ENCODE peak calls at places on chromosome 22, in four cellular contexts. F is HTR-8/SVneo, Z is fibroblast of mammary gland, G is RWPE1. J is an unnamed sample.

GRCh38 chr22:41906822-41907221 is 8.1 kb downstream of the SHISA8 start:
- DNase-seq in F (no peak), Z (no peak), G (no peak), J (no peak)

GRCh38 chr22:22916952-22917290 is 29.3 kb downstream of the IGLL5 start:
- DNase-seq in F (no peak), Z (no peak), G (no peak), J (no peak)

GRCh38 chr22:21909871-21910270 is 42.4 kb upstream of the MAPK1 start:
- DNase-seq in F (no peak), Z (no peak), G (no peak), J (no peak)

GRCh38 chr22:44915441-44915840 is 94.4 kb downstream of the PHF21B start:
- DNase-seq in F (no peak), Z (no peak), G (no peak), J (no peak)

GRCh38 chr22:20021196-20022181 is 579 bp downstream of the TANGO2 start:
- DNase-seq in F (no peak), Z (peak), G (no peak), J (peak)

GRCh38 chr22:39257522-39258475 is 13.0 kb upstream of the PDGFB start:
- DNase-seq in F (no peak), Z (no peak), G (no peak), J (no peak)

GRCh38 chr22:37300551-37301017 is 18.3 kb downstream of the CYTH4 start:
- DNase-seq in F (no peak), Z (no peak), G (no peak), J (no peak)

GRCh38 chr22:19800761-19801244 is 40.2 kb downstream of the TBX1 start:
- DNase-seq in F (peak), Z (peak), G (no peak), J (no peak)

GRCh38 chr22:17013396-17014100 is 5.5 kb upstream of the GAB4 start:
- DNase-seq in F (no peak), Z (no peak), G (no peak), J (no peak)

GRCh38 chr22:17806437-17806836 is 32.2 kb upstream of the BID start:
- DNase-seq in F (no peak), Z (no peak), G (no peak), J (no peak)

GRCh38 chr22:37790234-37790633 is 17.5 kb upstream of the GCAT start:
- DNase-seq in F (no peak), Z (no peak), G (no peak), J (no peak)

GRCh38 chr22:39236321-39237275 is 8.2 kb downstream of the PDGFB start:
- DNase-seq in F (no peak), Z (no peak), G (no peak), J (no peak)

GRCh38 chr22:23534201-23534850 is 45.8 kb downstream of the IGLL1 start:
- DNase-seq in F (no peak), Z (no peak), G (no peak), J (no peak)

GRCh38 chr22:29148826-29149225 is 56.9 kb upstream of the EMID1 start:
- DNase-seq in F (no peak), Z (no peak), G (no peak), J (no peak)

GRCh38 chr22:24066260-24066659 is 55.2 kb downstream of the CABIN1 start:
- DNase-seq in F (no peak), Z (no peak), G (no peak), J (no peak)

GRCh38 chr22:23053051-23053707 is 17.1 kb upstream of the GNAZ start:
- DNase-seq in F (no peak), Z (no peak), G (no peak), J (no peak)

GRCh38 chr22:20238567-20239062 is 29.5 kb downstream of the RTN4R start:
- DNase-seq in F (peak), Z (peak), G (peak), J (no peak)

GRCh38 chr22:22431271-22432220 is 77.0 kb downstream of the ZNF280B start:
- DNase-seq in F (peak), Z (peak), G (peak), J (peak)

GRCh38 chr22:36185828-36186624 is 15.6 kb downstream of the APOL4 start:
- DNase-seq in F (no peak), Z (no peak), G (no peak), J (no peak)

GRCh38 chr22:22666307-22667091 is 22.1 kb downstream of the GGTLC2 start:
- DNase-seq in F (no peak), Z (peak), G (no peak), J (no peak)

GRCh38 chr22:25039754-25040153 is 87.2 kb downstream of the KIAA1671 start:
- DNase-seq in F (no peak), Z (no peak), G (no peak), J (no peak)

GRCh38 chr22:23709107-23709506 is 18.3 kb downstream of the RGL4 start:
- DNase-seq in F (no peak), Z (no peak), G (no peak), J (peak)

GRCh38 chr22:26038365-26038764 is 130.9 kb upstream of the SEZ6L start:
- DNase-seq in F (no peak), Z (no peak), G (no peak), J (no peak)

GRCh38 chr22:42462016-42462415 is 29.8 kb upstream of the NFAM1 start:
- DNase-seq in F (no peak), Z (no peak), G (no peak), J (no peak)

GRCh38 chr22:40364431-40364830 is 6.0 kb upstream of the SGSM3 start:
- DNase-seq in F (no peak), Z (no peak), G (no peak), J (no peak)

GRCh38 chr22:49197500-49197899 is 630.2 kb downstream of the BRD1 start:
- DNase-seq in F (no peak), Z (no peak), G (no peak), J (no peak)

GRCh38 chr22:31938258-31938657 is 6.1 kb upstream of the YWHAH start:
- DNase-seq in F (no peak), Z (no peak), G (no peak), J (no peak)

GRCh38 chr22:45757068-45757467 is 85.4 kb downstream of the ATXN10 start:
- DNase-seq in F (peak), Z (no peak), G (no peak), J (peak)

GRCh38 chr22:49426098-49426497 is 401.6 kb downstream of the BRD1 start:
- DNase-seq in F (no peak), Z (no peak), G (no peak), J (no peak)

GRCh38 chr22:23113067-23113846 is 28.5 kb downstream of the RSPH14 start:
- DNase-seq in F (no peak), Z (peak), G (no peak), J (peak)

GRCh38 chr22:20316844-20317401 is 2.9 kb downstream of the DGCR6L start:
- DNase-seq in F (no peak), Z (no peak), G (no peak), J (no peak)

J was measured in fibroblast of lung.